ENCODE peak calls at places on chromosome 5, in five cellular contexts. One of them, this sample, is unnamed.

GRCh38 chr5:8839361-8840055 is 706.4 kb downstream of the SEMA5A start:
- DNase-seq in HCT116: no peak
- DNase-seq in PC-3: no peak
- DNase-seq in fibroblast of lung: peak; percentile 52
- DNase-seq in SK-N-SH: no peak
- DNase-seq in this sample: no peak

GRCh38 chr5:164562271-164562856 is 1056.9 kb downstream of the MAT2B start:
- DNase-seq in HCT116: no peak
- DNase-seq in PC-3: no peak
- DNase-seq in fibroblast of lung: peak; percentile 18
- DNase-seq in SK-N-SH: no peak
- DNase-seq in this sample: no peak

GRCh38 chr5:110625376-110625999 is 101.0 kb downstream of the TMEM232 start:
- DNase-seq in HCT116: peak; percentile 22
- DNase-seq in PC-3: peak; percentile 70
- DNase-seq in fibroblast of lung: peak; percentile 43
- DNase-seq in SK-N-SH: peak; percentile 12
- DNase-seq in this sample: no peak

GRCh38 chr5:14011089-14012004 is 66.9 kb upstream of the DNAH5 start:
- DNase-seq in HCT116: peak; percentile 52
- DNase-seq in PC-3: peak; percentile 95
- DNase-seq in fibroblast of lung: peak; percentile 87
- DNase-seq in SK-N-SH: peak; percentile 93
- DNase-seq in this sample: peak; percentile 97

GRCh38 chr5:41968153-41968723 is 43.2 kb downstream of the FBXO4 start:
- DNase-seq in HCT116: no peak
- DNase-seq in PC-3: no peak
- DNase-seq in fibroblast of lung: no peak
- DNase-seq in SK-N-SH: peak; percentile 6
- DNase-seq in this sample: no peak

GRCh38 chr5:134545070-134545868 is 19.8 kb downstream of the JADE2 start:
- DNase-seq in HCT116: no peak
- DNase-seq in PC-3: no peak
- DNase-seq in fibroblast of lung: no peak
- DNase-seq in SK-N-SH: no peak
- DNase-seq in this sample: peak; percentile 35

GRCh38 chr5:143354025-143354424 is 49.5 kb downstream of the NR3C1 start:
- DNase-seq in HCT116: no peak
- DNase-seq in PC-3: no peak
- DNase-seq in fibroblast of lung: peak; percentile 76
- DNase-seq in SK-N-SH: no peak
- DNase-seq in this sample: no peak

GRCh38 chr5:164422400-164422799 is 917.0 kb downstream of the MAT2B start:
- DNase-seq in HCT116: no peak
- DNase-seq in PC-3: no peak
- DNase-seq in fibroblast of lung: no peak
- DNase-seq in SK-N-SH: no peak
- DNase-seq in this sample: peak; percentile 89

GRCh38 chr5:125455041-125455440 is 708.6 kb upstream of the ZNF608 start:
- DNase-seq in HCT116: no peak
- DNase-seq in PC-3: no peak
- DNase-seq in fibroblast of lung: peak; percentile 55
- DNase-seq in SK-N-SH: no peak
- DNase-seq in this sample: no peak

DNA sequence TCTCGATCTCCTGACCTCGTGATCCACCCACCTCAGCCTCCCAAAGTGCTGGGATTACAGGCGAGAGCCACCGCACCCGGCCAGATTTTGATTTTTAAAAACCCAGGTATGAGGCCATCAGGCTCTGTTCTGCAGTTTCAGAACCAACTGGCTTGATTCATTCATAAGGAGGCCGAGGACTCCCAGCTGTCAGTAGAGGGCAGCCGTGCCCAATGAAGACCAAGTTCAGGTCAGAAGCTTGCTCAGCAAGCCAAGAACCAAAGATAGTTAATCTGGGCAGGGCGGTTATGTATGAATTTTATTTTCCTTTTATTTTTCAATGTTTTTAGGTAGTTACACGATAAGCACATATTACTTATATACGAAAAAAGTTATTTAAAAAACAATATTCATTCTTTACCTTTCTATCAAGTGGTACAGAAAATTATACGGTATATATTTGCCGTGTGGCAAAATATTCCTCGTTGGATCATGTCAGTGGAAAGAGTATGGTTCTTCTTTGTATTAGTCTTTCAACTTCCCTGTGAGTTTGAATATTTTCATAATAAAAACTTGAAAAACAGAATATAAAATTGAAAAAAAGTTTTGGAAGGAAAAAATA is 18.0 kb downstream of the MGAT1 start:
- DNase-seq in HCT116: peak; percentile 68
- DNase-seq in PC-3: peak; percentile 92
- DNase-seq in fibroblast of lung: peak; percentile 77
- DNase-seq in SK-N-SH: peak; percentile 75
- DNase-seq in this sample: peak; percentile 89
- H3K9ac ChIP-seq in HCT116: no peak overlapping the region
- H3K9ac ChIP-seq in PC-3: no peak overlapping the region
- H3K9ac ChIP-seq in fibroblast of lung: no peak overlapping the region
- H3K9ac ChIP-seq in SK-N-SH: no peak overlapping the region
- H3K9ac ChIP-seq in this sample: no peak overlapping the region

DNA sequence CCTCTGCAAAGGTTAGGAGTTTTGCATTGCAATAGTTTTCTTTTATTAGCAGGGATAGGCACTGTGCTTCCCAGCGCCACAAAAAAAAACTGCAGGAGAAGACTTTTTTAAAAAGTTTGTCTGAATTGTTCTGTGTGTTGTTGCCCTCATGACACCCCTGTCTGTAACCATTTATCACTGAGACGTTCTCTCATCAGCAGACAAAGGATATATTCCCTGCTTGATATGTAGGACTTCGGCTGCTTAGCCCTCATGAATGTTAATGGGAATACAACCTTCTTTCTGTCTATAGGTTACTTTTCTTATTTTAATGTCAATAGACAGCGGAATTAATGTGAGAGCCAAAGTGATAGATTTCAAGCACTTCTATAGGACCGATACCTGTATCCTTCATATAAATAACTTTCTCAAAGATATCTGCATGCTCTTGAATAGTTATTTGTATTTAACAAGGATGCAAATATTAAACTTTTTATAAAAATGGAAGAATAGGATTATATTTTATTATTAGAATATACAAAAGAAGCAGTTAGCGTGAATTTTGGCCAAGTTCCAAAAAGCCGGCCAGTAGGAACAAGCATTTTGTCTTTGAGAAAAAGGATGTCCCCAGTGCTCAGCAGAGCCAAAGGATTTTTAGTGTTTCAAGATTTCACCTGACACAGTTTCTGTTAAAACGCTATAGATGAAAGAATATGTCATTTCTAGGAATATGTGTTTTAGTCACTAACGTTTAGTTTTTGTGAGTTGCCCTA is 1.5 kb upstream of the LYSMD3 start:
- DNase-seq in HCT116: no peak
- DNase-seq in PC-3: peak; percentile 32
- DNase-seq in fibroblast of lung: no peak
- DNase-seq in SK-N-SH: no peak
- DNase-seq in this sample: no peak
- H3K9ac ChIP-seq in HCT116: peak overlapping the region; percentile 66
- H3K9ac ChIP-seq in PC-3: peak overlapping the region; percentile 73
- H3K9ac ChIP-seq in fibroblast of lung: no peak overlapping the region
- H3K9ac ChIP-seq in SK-N-SH: no peak overlapping the region
- H3K9ac ChIP-seq in this sample: no peak overlapping the region

GRCh38 chr5:59034498-59035186 is 451.8 kb downstream of the RAB3C start:
- DNase-seq in HCT116: no peak
- DNase-seq in PC-3: peak; percentile 35
- DNase-seq in fibroblast of lung: peak; percentile 27
- DNase-seq in SK-N-SH: peak; percentile 57
- DNase-seq in this sample: no peak
- H3K9ac ChIP-seq in HCT116: no peak overlapping the region
- H3K9ac ChIP-seq in PC-3: no peak overlapping the region
- H3K9ac ChIP-seq in fibroblast of lung: no peak overlapping the region
- H3K9ac ChIP-seq in SK-N-SH: no peak overlapping the region
- H3K9ac ChIP-seq in this sample: no peak overlapping the region

DNA sequence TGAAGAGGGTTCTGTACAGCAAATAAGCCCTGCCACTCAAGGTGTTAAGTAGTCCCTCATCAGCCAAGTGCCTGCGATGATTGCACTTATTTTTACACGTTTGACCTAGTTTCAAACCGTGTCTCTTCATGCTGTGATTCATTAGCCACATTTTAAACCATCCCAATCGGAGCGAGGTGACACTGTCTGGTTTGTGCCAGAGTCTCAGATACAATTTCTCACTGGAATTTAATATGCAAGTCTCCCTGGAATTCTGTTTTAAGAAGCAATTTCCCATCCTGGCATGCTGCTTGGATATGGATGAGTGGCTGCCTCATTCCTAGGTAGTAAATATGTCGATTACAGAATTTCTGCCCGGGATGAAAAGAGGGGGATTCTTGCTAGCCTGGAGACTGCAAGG is 1.6 kb downstream of the INSYN2B start:
- DNase-seq in HCT116: no peak
- DNase-seq in PC-3: no peak
- DNase-seq in fibroblast of lung: peak; percentile 46
- DNase-seq in SK-N-SH: no peak
- DNase-seq in this sample: no peak
- H3K9ac ChIP-seq in HCT116: no peak overlapping the region
- H3K9ac ChIP-seq in PC-3: peak overlapping the region; percentile 64
- H3K9ac ChIP-seq in fibroblast of lung: no peak overlapping the region
- H3K9ac ChIP-seq in SK-N-SH: peak overlapping the region; percentile 79
- H3K9ac ChIP-seq in this sample: no peak overlapping the region

GRCh38 chr5:58739051-58739450 is 156.2 kb downstream of the RAB3C start:
- DNase-seq in HCT116: no peak
- DNase-seq in PC-3: no peak
- DNase-seq in fibroblast of lung: no peak
- DNase-seq in SK-N-SH: no peak
- DNase-seq in this sample: no peak

GRCh38 chr5:58738336-58738735 is 155.5 kb downstream of the RAB3C start:
- DNase-seq in HCT116: no peak
- DNase-seq in PC-3: no peak
- DNase-seq in fibroblast of lung: no peak
- DNase-seq in SK-N-SH: no peak
- DNase-seq in this sample: no peak

DNA sequence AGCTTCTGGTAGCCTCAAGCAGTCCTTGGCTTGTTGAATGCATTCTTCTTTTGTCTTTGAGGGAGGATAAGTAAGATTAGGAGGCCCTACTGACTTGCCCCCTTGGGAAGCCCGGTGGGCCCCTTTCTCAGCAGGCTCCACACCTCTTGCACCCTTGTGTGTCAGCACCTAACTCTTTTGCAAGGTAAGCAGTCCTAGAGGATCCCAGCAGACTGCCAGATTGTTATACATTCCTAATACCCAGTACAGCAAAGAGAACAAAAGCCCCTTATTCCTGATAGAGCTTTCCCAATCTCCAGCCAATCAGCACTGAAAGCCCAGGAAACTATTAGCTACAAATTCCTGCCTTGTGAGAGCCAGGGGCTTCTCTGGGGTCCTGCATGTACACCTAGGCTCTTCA is 152.8 kb downstream of the RAB3C start:
- DNase-seq in HCT116: no peak
- DNase-seq in PC-3: no peak
- DNase-seq in fibroblast of lung: no peak
- DNase-seq in SK-N-SH: no peak
- DNase-seq in this sample: no peak
- H3K9ac ChIP-seq in HCT116: no peak overlapping the region
- H3K9ac ChIP-seq in PC-3: no peak overlapping the region
- H3K9ac ChIP-seq in fibroblast of lung: no peak overlapping the region
- H3K9ac ChIP-seq in SK-N-SH: no peak overlapping the region
- H3K9ac ChIP-seq in this sample: no peak overlapping the region

DNA sequence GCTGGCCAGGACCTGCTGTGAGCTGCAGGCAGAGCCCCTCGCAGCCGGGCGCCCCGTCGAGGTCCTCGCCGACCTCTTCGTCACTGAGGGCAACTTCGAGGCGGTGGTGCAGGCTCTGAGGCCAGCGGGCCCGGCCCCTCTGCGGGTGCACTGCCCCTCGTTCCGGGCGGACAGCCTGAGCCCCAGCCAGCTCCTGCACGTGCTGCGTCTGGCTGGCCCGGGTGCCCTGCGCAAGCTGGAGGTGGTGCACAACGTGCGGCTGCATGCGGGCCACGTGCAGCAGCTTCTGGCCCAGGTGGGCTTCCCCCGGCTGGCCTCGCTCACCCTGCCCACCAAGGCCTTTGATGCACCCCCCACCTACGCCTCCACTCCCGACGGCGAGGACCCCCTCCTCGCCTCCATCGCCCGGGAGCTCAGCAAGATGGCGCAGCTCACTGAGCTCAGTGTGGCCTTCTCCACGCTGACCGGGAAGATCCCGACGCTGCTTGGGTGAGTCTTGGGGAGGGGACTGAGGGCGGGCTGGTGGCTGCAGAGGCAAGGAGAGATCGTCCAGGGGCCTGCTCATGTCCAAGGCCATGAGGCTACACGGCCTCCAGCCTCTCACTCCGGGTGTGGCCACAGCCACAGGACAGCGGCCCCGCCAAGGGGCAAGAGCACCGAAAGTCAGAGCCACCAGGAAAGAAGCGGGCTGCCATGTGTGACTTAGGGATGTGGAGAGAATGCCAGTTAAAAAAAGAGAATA is 825 bp downstream of the LRRC14B start:
- DNase-seq in HCT116: no peak
- DNase-seq in PC-3: no peak
- DNase-seq in fibroblast of lung: no peak
- DNase-seq in SK-N-SH: no peak
- DNase-seq in this sample: no peak
- H3K9ac ChIP-seq in HCT116: no peak overlapping the region
- H3K9ac ChIP-seq in PC-3: no peak overlapping the region
- H3K9ac ChIP-seq in fibroblast of lung: no peak overlapping the region
- H3K9ac ChIP-seq in SK-N-SH: no peak overlapping the region
- H3K9ac ChIP-seq in this sample: no peak overlapping the region

DNA sequence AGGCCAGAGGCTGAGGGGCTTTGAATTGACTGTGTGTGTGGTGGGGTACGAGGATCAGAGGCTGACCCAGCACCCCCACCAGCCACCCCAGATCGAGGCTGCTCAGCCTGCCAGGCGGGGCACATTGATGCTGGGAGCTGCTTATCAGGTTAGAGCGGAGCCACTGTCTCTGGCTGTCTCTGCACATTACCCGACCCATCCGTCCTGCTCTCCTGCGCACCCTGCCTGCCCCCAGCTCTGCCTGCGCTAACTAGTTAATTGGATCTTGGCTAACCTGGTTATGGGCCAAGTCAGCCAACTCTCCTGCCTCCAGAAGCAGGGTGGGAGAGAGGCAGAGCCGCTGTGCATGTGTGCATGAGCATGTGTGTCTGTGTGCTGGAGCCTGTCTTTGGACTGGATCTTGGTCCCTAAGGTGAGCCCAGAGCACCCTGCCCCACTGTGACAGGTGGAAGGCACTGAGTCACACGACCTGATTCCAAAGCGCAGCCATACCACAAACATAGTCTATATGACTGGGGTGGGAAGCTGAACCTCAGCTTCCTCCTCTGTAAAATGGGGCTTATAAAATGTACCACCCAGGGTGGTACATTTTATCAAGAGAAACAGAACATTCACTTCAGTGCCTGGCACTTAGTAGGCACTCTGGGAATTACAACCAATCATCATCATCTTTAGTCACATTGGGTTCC is 39.7 kb downstream of the PCDH1 start:
- DNase-seq in HCT116: no peak
- DNase-seq in PC-3: no peak
- DNase-seq in fibroblast of lung: no peak
- DNase-seq in SK-N-SH: peak; percentile 73
- DNase-seq in this sample: peak; percentile 83
- H3K9ac ChIP-seq in HCT116: no peak overlapping the region
- H3K9ac ChIP-seq in PC-3: no peak overlapping the region
- H3K9ac ChIP-seq in fibroblast of lung: no peak overlapping the region
- H3K9ac ChIP-seq in SK-N-SH: no peak overlapping the region
- H3K9ac ChIP-seq in this sample: no peak overlapping the region